ENCODE peak calls at places on chromosomes 12 and 14, in four cellular contexts. B is neural progenitor cell, U is psoas muscle, A is fibroblast of lung. F is an unnamed sample.

GRCh38 chr12:24909667-24910066 is 39.2 kb downstream of the BCAT1 start:
- DNase-seq in B (no peak), U (peak; percentile 42), A (peak; percentile 93), F (peak; percentile 28)

GRCh38 chr14:70448633-70449032 is 3.3 kb upstream of the ADAM21 start:
- DNase-seq in B (no peak), U (no peak), A (peak; percentile 73), F (no peak)

GRCh38 chr12:64110864-64111263 is 111.2 kb downstream of the KICS2 start:
- DNase-seq in B (no peak), U (no peak), A (no peak), F (no peak)

GRCh38 chr14:45587142-45587541 is 334.1 kb upstream of the MIS18BP1 start:
- DNase-seq in B (no peak), U (no peak), A (no peak), F (no peak)

GRCh38 chr12:25054076-25054782 is 105.3 kb upstream of the BCAT1 start:
- DNase-seq in B (no peak), U (no peak), A (no peak), F (no peak)

GRCh38 chr12:120666577-120667390 is 20.2 kb upstream of the MLEC start:
- DNase-seq in B (no peak), U (no peak), A (no peak), F (no peak)

GRCh38 chr12:112843272-112843671 is 51.7 kb downstream of the RPH3A start:
- DNase-seq in B (no peak), U (no peak), A (no peak), F (no peak)

GRCh38 chr14:88468396-88468795 is 82.9 kb downstream of the SPATA7 start:
- DNase-seq in B (no peak), U (no peak), A (peak; percentile 64), F (no peak)

GRCh38 chr12:121128908-121129704 is 3.6 kb upstream of the P2RX7 start:
- DNase-seq in B (no peak), U (peak; percentile 76), A (peak; percentile 29), F (peak; percentile 71)

GRCh38 chr14:75442166-75442565 is 14.3 kb downstream of the JDP2 start:
- DNase-seq in B (no peak), U (no peak), A (no peak), F (no peak)

GRCh38 chr14:42671636-42672035 is 1065.0 kb downstream of the LRFN5 start:
- DNase-seq in B (no peak), U (no peak), A (peak; percentile 60), F (no peak)

DNA sequence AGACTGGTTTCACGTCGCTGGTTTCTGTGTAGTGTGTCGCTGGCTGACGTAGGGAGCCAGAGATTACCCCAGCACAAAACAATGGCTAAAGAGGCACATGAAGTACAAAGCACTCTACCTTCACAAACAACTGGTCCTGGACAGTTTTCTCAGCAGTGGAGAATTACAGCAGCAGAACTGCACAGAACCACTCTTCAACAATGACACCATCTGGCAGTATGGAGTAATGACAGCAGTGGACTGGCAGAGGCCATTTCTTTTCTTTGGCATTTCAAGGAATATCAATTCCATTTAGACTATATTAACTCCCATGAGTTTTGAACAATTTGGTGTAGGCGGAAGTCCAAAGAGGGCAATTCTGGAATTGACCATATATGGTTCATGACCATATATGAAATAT is 1074.1 kb downstream of the AACS start:
- DNase-seq in B (no peak), U (no peak), A (no peak), F (no peak)
- H3K9me3 ChIP-seq in B (no peaks in the 10 kb centered on the region), U (peaks cover 14% of the 10 kb centered on the region), A (no peaks in the 10 kb centered on the region), F (peaks cover 77% of the 10 kb centered on the region)

DNA sequence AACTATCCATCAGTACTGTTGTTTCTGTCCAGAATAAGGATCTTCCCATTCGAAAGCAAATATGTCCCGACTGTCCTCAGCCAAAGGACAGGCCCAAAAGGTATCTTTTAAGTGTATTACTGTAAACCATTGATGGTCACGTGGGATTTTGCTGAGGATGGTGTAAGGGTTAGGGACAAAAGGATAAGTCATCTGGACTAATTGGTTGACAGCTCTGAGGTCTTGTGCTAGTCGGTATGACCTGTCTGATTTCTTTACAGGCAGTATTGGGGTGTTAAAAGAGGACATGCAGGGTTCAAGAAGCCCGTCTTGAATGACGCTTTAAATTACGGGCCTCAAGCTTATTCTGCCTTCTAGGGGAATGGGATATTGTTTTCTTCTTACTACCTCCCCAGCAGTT is 24.4 kb downstream of the CLEC2A start:
- DNase-seq in B (no peak), U (no peak), A (no peak), F (no peak)
- H3K9me3 ChIP-seq in B (no peaks in the 10 kb centered on the region), U (peaks cover 12% of the 10 kb centered on the region), A (no peaks in the 10 kb centered on the region), F (peaks cover 25% of the 10 kb centered on the region)

GRCh38 chr12:133080051-133080618 is 588 bp upstream of the ZNF140 start:
- DNase-seq in B (peak; percentile 99), U (peak; percentile 99), A (peak; percentile 100), F (peak; percentile 99)
- H3K9me3 ChIP-seq in B (peaks cover 58% of the 10 kb centered on the region), U (peaks cover 80% of the 10 kb centered on the region), A (no peaks in the 10 kb centered on the region), F (peaks cover 81% of the 10 kb centered on the region)

GRCh38 chr12:9634177-9634803 is 26.6 kb upstream of the KLRB1 start:
- DNase-seq in B (peak; percentile 57), U (no peak), A (peak; percentile 68), F (no peak)

GRCh38 chr12:9636807-9637206 is 29.1 kb upstream of the KLRB1 start:
- DNase-seq in B (no peak), U (no peak), A (no peak), F (no peak)

GRCh38 chr12:9636150-9636549 is 28.4 kb upstream of the KLRB1 start:
- DNase-seq in B (no peak), U (no peak), A (no peak), F (no peak)

GRCh38 chr12:9632766-9633165 is 25.1 kb upstream of the KLRB1 start:
- DNase-seq in B (no peak), U (no peak), A (no peak), F (no peak)

GRCh38 chr12:9635014-9635413 is 27.3 kb upstream of the KLRB1 start:
- DNase-seq in B (no peak), U (no peak), A (no peak), F (no peak)
- H3K9me3 ChIP-seq in B (no peaks in the 10 kb centered on the region), U (no peaks in the 10 kb centered on the region), A (no peaks in the 10 kb centered on the region), F (no peaks in the 10 kb centered on the region)

DNA sequence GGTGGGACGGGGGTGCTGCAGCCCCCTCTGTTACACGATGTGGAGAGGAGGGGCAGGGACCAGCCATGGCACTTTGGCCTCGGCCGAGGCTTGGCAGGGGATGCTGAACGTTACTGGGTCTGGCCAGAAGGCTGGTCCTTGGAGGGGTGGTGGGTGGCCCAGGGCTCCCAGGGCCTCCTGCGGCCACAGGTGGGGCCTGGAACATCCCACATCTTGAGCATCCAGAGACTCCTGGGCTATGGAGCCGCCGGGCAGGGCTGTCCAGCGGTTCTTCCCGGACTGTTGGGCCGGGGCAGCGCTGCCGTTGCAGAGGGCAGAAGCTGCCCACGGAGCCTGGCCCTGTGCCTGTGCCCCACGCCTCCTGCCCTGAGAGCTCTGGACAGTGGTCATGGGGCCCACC is 15.9 kb downstream of the KIF26A start:
- DNase-seq in B (no peak), U (no peak), A (no peak), F (no peak)
- H3K9me3 ChIP-seq in B (no peaks in the 10 kb centered on the region), U (no peaks in the 10 kb centered on the region), A (no peaks in the 10 kb centered on the region), F (no peaks in the 10 kb centered on the region)

GRCh38 chr14:106549064-106549463 is 1022.7 kb downstream of the TMEM121 start:
- DNase-seq in B (no peak), U (no peak), A (no peak), F (no peak)
- H3K9me3 ChIP-seq in B (peaks cover 40% of the 10 kb centered on the region), U (no peaks in the 10 kb centered on the region), A (no peaks in the 10 kb centered on the region), F (no peaks in the 10 kb centered on the region)

DNA sequence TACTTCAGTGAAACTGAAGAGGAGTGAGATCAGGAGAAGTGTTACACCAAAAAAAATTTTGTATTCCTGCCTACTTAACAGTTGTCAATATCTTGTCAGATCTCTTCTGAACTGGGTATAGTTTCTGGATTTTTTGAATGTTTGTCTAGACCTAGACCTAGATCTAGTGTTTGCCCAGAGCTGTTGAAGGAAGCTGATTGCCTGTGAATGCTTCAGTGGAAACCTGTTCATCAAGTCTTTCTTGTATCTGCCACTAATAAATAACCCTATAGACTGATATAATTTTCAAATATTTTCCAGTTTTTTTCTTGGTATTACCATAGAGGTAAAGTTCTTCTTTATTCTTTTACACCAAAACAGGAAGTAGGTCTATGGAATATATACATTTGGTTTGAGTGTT is 781.5 kb upstream of the FBXO33 start:
- DNase-seq in B (no peak), U (no peak), A (no peak), F (no peak)
- H3K9me3 ChIP-seq in B (no peaks in the 10 kb centered on the region), U (no peaks in the 10 kb centered on the region), A (no peaks in the 10 kb centered on the region), F (peaks cover 4% of the 10 kb centered on the region)

DNA sequence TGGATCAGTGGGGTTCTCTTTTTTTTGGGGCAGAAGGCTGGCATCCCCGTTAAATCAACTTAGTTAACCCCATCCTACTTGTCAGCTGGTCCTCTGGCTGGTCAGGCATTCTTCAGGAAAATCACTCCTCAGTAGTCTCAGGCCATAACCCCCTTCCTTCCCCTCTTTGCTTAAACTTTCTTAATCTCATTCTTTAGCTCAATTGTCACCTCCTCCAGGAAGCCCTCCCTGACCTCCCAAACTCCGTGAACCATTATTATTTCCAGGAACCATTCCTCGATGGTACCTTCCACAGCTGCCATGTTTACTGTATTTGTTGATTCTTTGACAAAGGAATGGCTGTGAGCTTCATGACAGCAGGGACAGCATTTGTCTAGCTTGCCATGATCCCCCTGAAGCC is 72.5 kb upstream of the FBXO21 start:
- DNase-seq in B (no peak), U (no peak), A (no peak), F (no peak)
- H3K9me3 ChIP-seq in B (no peaks in the 10 kb centered on the region), U (no peaks in the 10 kb centered on the region), A (no peaks in the 10 kb centered on the region), F (no peaks in the 10 kb centered on the region)

GRCh38 chr12:55732288-55732687 is 3.5 kb upstream of the CD63 start:
- DNase-seq in B (no peak), U (no peak), A (no peak), F (no peak)
- H3K9me3 ChIP-seq in B (no peaks in the 10 kb centered on the region), U (no peaks in the 10 kb centered on the region), A (no peaks in the 10 kb centered on the region), F (no peaks in the 10 kb centered on the region)

F was measured in mucosa of descending colon.